ENCODE peak calls at places on chromosome 11, in eight cellular contexts. G, F, I, S, M, R, Q and V are unnamed samples.

GRCh38 chr11:44930588-44931302 is 19.9 kb downstream of the TP53I11 start:
- DNase-seq in G (no peak), R (no peak), S (no peak), M (no peak), Q (no peak), I (no peak), F (no peak), V (no peak)

GRCh38 chr11:62786318-62787004 is 741 bp upstream of the TMEM179B start:
- DNase-seq in M (peak; percentile 78), I (peak; percentile 68), F (peak; percentile 84), Q (peak; percentile 85), R (peak; percentile 88), G (peak; percentile 90), S (peak; percentile 93), V (peak; percentile 78)

GRCh38 chr11:65743928-65744698 is 23.5 kb upstream of the RNASEH2C start:
- DNase-seq in M (no peak), I (peak; percentile 68), S (peak; percentile 60), Q (no peak), F (no peak), R (no peak), G (peak; percentile 29), V (no peak)

GRCh38 chr11:134063991-134064747 is 4.7 kb upstream of the JAM3 start:
- DNase-seq in Q (no peak), F (no peak), G (no peak), S (no peak), R (no peak), I (no peak), M (no peak), V (no peak)

GRCh38 chr11:33718441-33718840 is 17.8 kb downstream of the CD59 start:
- DNase-seq in S (no peak), F (no peak), R (no peak), M (no peak), Q (no peak), G (no peak), I (no peak), V (no peak)

GRCh38 chr11:128757886-128758612 is 64.2 kb downstream of the FLI1 start:
- DNase-seq in Q (no peak), R (no peak), I (no peak), S (peak; percentile 4), F (no peak), G (no peak), M (no peak), V (no peak)

GRCh38 chr11:34086554-34087278 is 18.7 kb upstream of the NAT10 start:
- DNase-seq in M (no peak), G (no peak), F (no peak), Q (no peak), I (peak; percentile 40), R (no peak), S (no peak), V (no peak)

GRCh38 chr11:16166571-16166970 is 189.8 kb downstream of the SOX6 start:
- DNase-seq in Q (no peak), S (no peak), M (no peak), R (no peak), F (no peak), G (no peak), I (no peak), V (no peak)

GRCh38 chr11:46181843-46182424 is 60.7 kb upstream of the PHF21A start:
- DNase-seq in M (no peak), F (no peak), R (no peak), G (no peak), Q (no peak), S (no peak), I (no peak), V (no peak)

GRCh38 chr11:70087446-70088167 is 9.5 kb downstream of the ANO1 start:
- DNase-seq in F (no peak), I (no peak), R (no peak), M (no peak), G (no peak), S (no peak), Q (no peak), V (no peak)

GRCh38 chr11:116703421-116703820 is 69.4 kb downstream of the BUD13 start:
- DNase-seq in S (no peak), G (no peak), R (no peak), Q (peak; percentile 84), I (no peak), F (no peak), M (no peak), V (no peak)

GRCh38 chr11:82733444-82734119 is at the start of gene FAM181B:
- DNase-seq in G (peak; percentile 55), I (peak; percentile 17), S (peak; percentile 33), Q (peak; percentile 78), R (no peak), M (peak; percentile 22), F (peak; percentile 49), V (peak; percentile 24)

GRCh38 chr11:110349109-110349996 is 52.9 kb upstream of the RDX start:
- DNase-seq in R (no peak), Q (no peak), I (no peak), S (no peak), F (no peak), M (no peak), G (no peak), V (no peak)

GRCh38 chr11:124762077-124762623 is at the start of gene ESAM:
- DNase-seq in M (peak; percentile 70), Q (no peak), I (no peak), F (no peak), R (peak; percentile 76), G (peak; percentile 74), S (peak; percentile 64), V (no peak)

GRCh38 chr11:106468091-106468490 is 390.6 kb downstream of the AASDHPPT start:
- DNase-seq in I (peak; percentile 66), G (no peak), F (no peak), M (no peak), S (no peak), R (no peak), Q (no peak), V (no peak)

GRCh38 chr11:46512261-46512881 is 81.5 kb downstream of the AMBRA1 start:
- DNase-seq in Q (no peak), S (no peak), I (no peak), F (no peak), G (no peak), R (no peak), M (no peak), V (no peak)

GRCh38 chr11:84775503-84775902 is 851.6 kb downstream of the DLG2 start:
- DNase-seq in R (no peak), I (no peak), F (no peak), S (no peak), G (no peak), M (no peak), Q (no peak), V (no peak)

GRCh38 chr11:128775513-128775912 is 81.6 kb downstream of the FLI1 start:
- DNase-seq in Q (no peak), F (no peak), R (no peak), I (no peak), S (no peak), G (no peak), M (no peak), V (no peak)

GRCh38 chr11:70568504-70569172 is 170.3 kb downstream of the CTTN start:
- DNase-seq in M (no peak), Q (no peak), R (no peak), F (peak; percentile 37), I (peak; percentile 48), G (peak; percentile 46), S (peak; percentile 23), V (no peak)

GRCh38 chr11:69644071-69644961 is 3.4 kb downstream of the CCND1 start:
- DNase-seq in R (peak; percentile 90), S (peak; percentile 86), I (peak; percentile 87), M (no peak), Q (peak; percentile 29), F (peak; percentile 61), G (peak; percentile 87), V (no peak)

DNA sequence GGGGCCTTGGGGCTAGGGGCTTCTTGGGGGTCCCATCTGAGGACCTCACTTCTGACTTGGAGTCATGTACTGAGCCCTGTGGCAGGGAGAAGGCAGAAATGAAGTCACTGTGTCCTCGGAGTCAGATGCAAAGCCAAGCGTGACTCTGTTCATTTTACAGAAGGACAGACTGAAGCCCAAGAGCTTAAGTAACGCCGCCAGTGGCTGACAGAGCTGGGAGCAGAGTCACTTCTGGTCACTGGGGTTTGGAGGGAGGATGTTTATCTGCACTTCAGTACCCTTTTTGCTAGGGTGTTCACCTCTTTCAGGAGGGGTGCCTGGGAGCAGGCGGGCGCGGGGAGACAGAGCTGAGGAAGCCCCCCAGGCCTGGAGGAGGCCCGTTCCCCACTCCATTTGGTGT is 10.7 kb downstream of the CD6 start:
- DNase-seq in R (no peak), F (no peak), G (no peak), Q (no peak), S (no peak), I (no peak), M (no peak), V (no peak)
- TF ChIP-seq CTCF in R (no peak), F (no peak), G (no peak), Q (no peak), S (no peak), I (no peak), M (no peak), V (no peak)

DNA sequence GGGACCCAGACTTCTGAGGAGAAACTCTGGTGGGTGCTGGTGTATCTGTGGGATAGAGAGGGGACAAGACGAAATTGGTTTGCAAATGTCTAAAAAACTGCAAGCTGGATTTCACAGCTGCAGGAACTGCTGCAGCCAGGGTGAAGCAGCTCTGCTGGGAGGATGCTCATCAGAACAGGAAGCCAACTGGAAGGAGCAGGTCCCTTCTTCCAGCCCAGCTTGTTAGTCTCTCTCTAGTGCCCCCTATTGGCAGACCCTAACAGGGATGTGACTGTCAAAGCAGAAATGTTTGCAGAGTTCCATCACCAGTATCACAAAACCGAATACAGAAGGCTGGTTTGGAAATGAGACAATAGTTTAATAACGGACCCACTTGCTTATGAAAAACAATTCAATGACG is 74.8 kb upstream of the SLC22A12 start:
- DNase-seq in G (no peak), M (no peak), Q (no peak), S (no peak), R (no peak), F (no peak), I (no peak), V (no peak)
- TF ChIP-seq CTCF in G (no peak), M (no peak), Q (no peak), S (no peak), R (no peak), F (no peak), I (peak; percentile 12), V (peak; percentile 1)

GRCh38 chr11:199782-200181 is 6.9 kb downstream of the SCGB1C1 start:
- DNase-seq in I (no peak), G (no peak), R (peak; percentile 28), S (no peak), F (no peak), M (no peak), Q (no peak), V (no peak)
- TF ChIP-seq CTCF in I (no peak), G (no peak), R (no peak), S (no peak), F (no peak), M (no peak), Q (no peak), V (no peak)

DNA sequence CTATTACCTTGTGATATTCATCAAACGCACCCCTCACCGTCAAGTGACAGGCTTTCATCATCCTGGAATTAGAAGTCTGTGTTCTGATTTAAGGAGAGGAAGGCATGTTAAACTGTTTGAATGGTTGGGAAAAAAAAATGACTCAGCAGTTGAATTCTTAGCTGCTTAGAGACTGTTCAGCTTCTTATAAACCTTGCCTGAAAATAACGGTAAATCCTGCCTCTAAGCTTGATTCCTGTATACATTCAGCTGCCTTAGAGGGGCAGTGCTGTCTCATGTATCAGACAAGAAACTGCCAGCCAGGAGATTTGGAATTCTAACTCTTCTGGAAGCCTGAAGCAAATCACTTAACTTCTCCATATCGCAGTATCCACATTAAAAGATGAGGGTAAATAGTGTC is 437.4 kb downstream of the JRKL start:
- DNase-seq in G (no peak), R (no peak), S (no peak), F (no peak), Q (no peak), M (no peak), I (peak; percentile 43), V (no peak)
- TF ChIP-seq CTCF in G (peak; percentile 58), R (no peak), S (no peak), F (no peak), Q (peak; percentile 26), M (no peak), I (peak; percentile 18), V (peak; percentile 72)